ENCODE peak calls at places on chromosomes 13 and 19, in five cellular contexts. One of them, this sample, is unnamed.

GRCh38 chr13:43879323-43880181 is at the start of the genes CCDC122 and LACC1:
- DNase-seq in cardiac muscle cell: peak; percentile 82
- DNase-seq in left lung: peak; percentile 99
- DNase-seq in PC-9: peak; percentile 61
- DNase-seq in K562: no peak
- DNase-seq in this sample: peak; percentile 35

GRCh38 chr13:73754727-73755292 is 379.4 kb downstream of the KLF12 start:
- DNase-seq in cardiac muscle cell: peak; percentile 69
- DNase-seq in left lung: no peak
- DNase-seq in PC-9: peak; percentile 52
- DNase-seq in K562: peak; percentile 12
- DNase-seq in this sample: no peak

GRCh38 chr13:20664304-20664703 is 39.2 kb upstream of the IL17D start:
- DNase-seq in cardiac muscle cell: no peak
- DNase-seq in left lung: no peak
- DNase-seq in PC-9: no peak
- DNase-seq in K562: no peak
- DNase-seq in this sample: no peak

GRCh38 chr19:48645652-48646191 is at the start of gene CA11:
- DNase-seq in cardiac muscle cell: no peak
- DNase-seq in left lung: no peak
- DNase-seq in PC-9: no peak
- DNase-seq in K562: no peak
- DNase-seq in this sample: no peak

GRCh38 chr13:35891973-35892441 is 239.2 kb downstream of the DCLK1 start:
- DNase-seq in cardiac muscle cell: no peak
- DNase-seq in left lung: no peak
- DNase-seq in PC-9: peak; percentile 87
- DNase-seq in K562: no peak
- DNase-seq in this sample: peak; percentile 60

GRCh38 chr13:113881614-113882265 is 17.9 kb upstream of the GAS6 start:
- DNase-seq in cardiac muscle cell: peak; percentile 23
- DNase-seq in left lung: no peak
- DNase-seq in PC-9: no peak
- DNase-seq in K562: no peak
- DNase-seq in this sample: no peak

GRCh38 chr13:21012841-21013681 is 48.3 kb downstream of the LATS2 start:
- DNase-seq in cardiac muscle cell: no peak
- DNase-seq in left lung: no peak
- DNase-seq in PC-9: no peak
- DNase-seq in K562: no peak
- DNase-seq in this sample: no peak

GRCh38 chr13:111662451-111662850 is 342.0 kb downstream of the TEX29 start:
- DNase-seq in cardiac muscle cell: no peak
- DNase-seq in left lung: no peak
- DNase-seq in PC-9: no peak
- DNase-seq in K562: no peak
- DNase-seq in this sample: no peak

GRCh38 chr19:17234911-17235617 is 9.0 kb downstream of the OCEL1 start:
- DNase-seq in cardiac muscle cell: peak; percentile 52
- DNase-seq in left lung: peak; percentile 89
- DNase-seq in PC-9: peak; percentile 39
- DNase-seq in K562: peak; percentile 85
- DNase-seq in this sample: no peak

GRCh38 chr19:53237114-53237777 is 17.4 kb downstream of the ZNF677 start:
- DNase-seq in cardiac muscle cell: no peak
- DNase-seq in left lung: no peak
- DNase-seq in PC-9: no peak
- DNase-seq in K562: no peak
- DNase-seq in this sample: no peak
- H3K36me3 ChIP-seq in cardiac muscle cell: peaks cover 37% of the 10 kb centered on the region
- H3K36me3 ChIP-seq in left lung: no peaks in the 10 kb centered on the region
- H3K36me3 ChIP-seq in PC-9: peaks cover 4% of the 10 kb centered on the region
- H3K36me3 ChIP-seq in K562: no peaks in the 10 kb centered on the region
- H3K36me3 ChIP-seq in this sample: no peaks in the 10 kb centered on the region

GRCh38 chr19:54013866-54014265 is 22.4 kb downstream of the CACNG6 start:
- DNase-seq in cardiac muscle cell: no peak
- DNase-seq in left lung: no peak
- DNase-seq in PC-9: no peak
- DNase-seq in K562: no peak
- DNase-seq in this sample: no peak

GRCh38 chr19:54011507-54012211 is 20.2 kb downstream of the CACNG6 start:
- DNase-seq in cardiac muscle cell: no peak
- DNase-seq in left lung: no peak
- DNase-seq in PC-9: no peak
- DNase-seq in K562: no peak
- DNase-seq in this sample: no peak

GRCh38 chr19:54010474-54010873 is 19.0 kb downstream of the CACNG6 start:
- DNase-seq in cardiac muscle cell: no peak
- DNase-seq in left lung: no peak
- DNase-seq in PC-9: no peak
- DNase-seq in K562: no peak
- DNase-seq in this sample: no peak

GRCh38 chr19:54014920-54015560 is 23.6 kb downstream of the CACNG6 start:
- DNase-seq in cardiac muscle cell: peak; percentile 20
- DNase-seq in left lung: no peak
- DNase-seq in PC-9: no peak
- DNase-seq in K562: no peak
- DNase-seq in this sample: no peak

GRCh38 chr19:54009440-54009839 is 18.0 kb downstream of the CACNG6 start:
- DNase-seq in cardiac muscle cell: no peak
- DNase-seq in left lung: no peak
- DNase-seq in PC-9: no peak
- DNase-seq in K562: no peak
- DNase-seq in this sample: no peak
- TF ChIP-seq CTCF in cardiac muscle cell: no peak
- TF ChIP-seq CTCF in left lung: no peak
- TF ChIP-seq CTCF in PC-9: peak; percentile 23
- TF ChIP-seq CTCF in K562: no peak
- TF ChIP-seq CTCF in this sample: no peak

GRCh38 chr19:3096267-3096901 is 2.2 kb downstream of the GNA11 start:
- DNase-seq in cardiac muscle cell: no peak
- DNase-seq in left lung: peak; percentile 73
- DNase-seq in PC-9: no peak
- DNase-seq in K562: no peak
- DNase-seq in this sample: no peak
- H3K4me3 ChIP-seq in cardiac muscle cell: peak overlapping the region; percentile 96
- H3K4me3 ChIP-seq in left lung: peak overlapping the region; percentile 96
- H3K4me3 ChIP-seq in PC-9: no peak overlapping the region
- H3K4me3 ChIP-seq in K562: peak overlapping the region; percentile 63
- H3K4me3 ChIP-seq in this sample: peak overlapping the region; percentile 95

GRCh38 chr19:1365964-1366695 is 17.6 kb upstream of the NDUFS7 start:
- DNase-seq in cardiac muscle cell: no peak
- DNase-seq in left lung: no peak
- DNase-seq in PC-9: no peak
- DNase-seq in K562: no peak
- DNase-seq in this sample: no peak

GRCh38 chr19:1363599-1363998 is 20.1 kb upstream of the NDUFS7 start:
- DNase-seq in cardiac muscle cell: no peak
- DNase-seq in left lung: no peak
- DNase-seq in PC-9: no peak
- DNase-seq in K562: no peak
- DNase-seq in this sample: no peak

GRCh38 chr19:1362385-1363257 is 21.1 kb upstream of the NDUFS7 start:
- DNase-seq in cardiac muscle cell: no peak
- DNase-seq in left lung: no peak
- DNase-seq in PC-9: no peak
- DNase-seq in K562: no peak
- DNase-seq in this sample: no peak

GRCh38 chr19:1365306-1365963 is 18.3 kb upstream of the NDUFS7 start:
- DNase-seq in cardiac muscle cell: no peak
- DNase-seq in left lung: no peak
- DNase-seq in PC-9: no peak
- DNase-seq in K562: no peak
- DNase-seq in this sample: no peak

GRCh38 chr19:1364070-1364719 is 19.5 kb upstream of the NDUFS7 start:
- DNase-seq in cardiac muscle cell: no peak
- DNase-seq in left lung: no peak
- DNase-seq in PC-9: no peak
- DNase-seq in K562: no peak
- DNase-seq in this sample: no peak
- H3K36me3 ChIP-seq in cardiac muscle cell: peaks cover 32% of the 10 kb centered on the region
- H3K36me3 ChIP-seq in left lung: no peaks in the 10 kb centered on the region
- H3K36me3 ChIP-seq in PC-9: no peaks in the 10 kb centered on the region
- H3K36me3 ChIP-seq in K562: peaks cover 93% of the 10 kb centered on the region
- H3K36me3 ChIP-seq in this sample: peaks cover 2% of the 10 kb centered on the region

GRCh38 chr13:99203601-99204579 is 3.2 kb downstream of the UBAC2 start:
- DNase-seq in cardiac muscle cell: no peak
- DNase-seq in left lung: no peak
- DNase-seq in PC-9: no peak
- DNase-seq in K562: no peak
- DNase-seq in this sample: no peak
- TF ChIP-seq CTCF in cardiac muscle cell: no peak
- TF ChIP-seq CTCF in left lung: no peak
- TF ChIP-seq CTCF in PC-9: no peak
- TF ChIP-seq CTCF in K562: no peak
- TF ChIP-seq CTCF in this sample: no peak

GRCh38 chr19:8212916-8213315 is 3.7 kb downstream of the CERS4 start:
- DNase-seq in cardiac muscle cell: no peak
- DNase-seq in left lung: no peak
- DNase-seq in PC-9: no peak
- DNase-seq in K562: no peak
- DNase-seq in this sample: no peak
- H3K4me3 ChIP-seq in cardiac muscle cell: no peak overlapping the region
- H3K4me3 ChIP-seq in left lung: no peak overlapping the region
- H3K4me3 ChIP-seq in PC-9: no peak overlapping the region
- H3K4me3 ChIP-seq in K562: no peak overlapping the region
- H3K4me3 ChIP-seq in this sample: no peak overlapping the region

GRCh38 chr13:50017819-50018218 is 2.6 kb downstream of the KCNRG start:
- DNase-seq in cardiac muscle cell: peak; percentile 35
- DNase-seq in left lung: no peak
- DNase-seq in PC-9: no peak
- DNase-seq in K562: no peak
- DNase-seq in this sample: no peak

GRCh38 chr13:50016421-50016820 is 1.2 kb downstream of the KCNRG start:
- DNase-seq in cardiac muscle cell: no peak
- DNase-seq in left lung: no peak
- DNase-seq in PC-9: no peak
- DNase-seq in K562: no peak
- DNase-seq in this sample: no peak

GRCh38 chr13:50015263-50015662 is at the start of gene KCNRG:
- DNase-seq in cardiac muscle cell: no peak
- DNase-seq in left lung: no peak
- DNase-seq in PC-9: no peak
- DNase-seq in K562: no peak
- DNase-seq in this sample: no peak

GRCh38 chr13:50014404-50014803 is 840 bp upstream of the KCNRG start:
- DNase-seq in cardiac muscle cell: no peak
- DNase-seq in left lung: no peak
- DNase-seq in PC-9: no peak
- DNase-seq in K562: peak; percentile 12
- DNase-seq in this sample: no peak

DNA sequence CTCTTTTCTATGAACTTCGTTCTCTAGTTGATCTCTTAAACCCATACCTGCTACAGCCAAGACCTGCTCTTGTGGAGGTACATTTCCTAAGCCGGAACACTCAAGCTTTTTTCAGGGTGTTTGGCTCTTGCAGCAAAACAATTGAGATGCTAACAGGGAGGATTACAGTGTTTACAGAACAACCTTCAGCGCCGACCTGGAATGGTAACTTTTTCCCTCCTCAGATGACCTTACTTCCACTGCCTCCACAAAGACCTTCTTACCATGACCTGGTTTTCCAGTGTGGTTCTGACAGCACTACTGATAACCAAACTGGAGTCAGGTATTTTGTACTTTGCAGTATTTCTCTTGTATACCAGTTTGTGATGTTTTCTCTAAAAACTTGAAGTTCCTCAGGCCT is 506 bp downstream of the KCNRG start:
- DNase-seq in cardiac muscle cell: no peak
- DNase-seq in left lung: no peak
- DNase-seq in PC-9: no peak
- DNase-seq in K562: no peak
- DNase-seq in this sample: no peak
- H3K36me3 ChIP-seq in cardiac muscle cell: peaks cover 13% of the 10 kb centered on the region
- H3K36me3 ChIP-seq in left lung: no peaks in the 10 kb centered on the region
- H3K36me3 ChIP-seq in PC-9: peaks cover 19% of the 10 kb centered on the region
- H3K36me3 ChIP-seq in K562: peaks cover 41% of the 10 kb centered on the region
- H3K36me3 ChIP-seq in this sample: no peaks in the 10 kb centered on the region

This sample was measured in kidney epithelial cell.